ENCODE peak calls at places on chromosomes 6 and 20, in four cellular contexts. H is AG10803, D is nucleus accumbens, A is dorsolateral prefrontal cortex. S is an unnamed sample.

GRCh38 chr6:139161817-139162284 is 27.0 kb downstream of the HECA start:
- DNase-seq in D (no peak), H (no peak), A (no peak), S (no peak)

GRCh38 chr6:75144396-75144795 is 61.5 kb downstream of the COL12A1 start:
- DNase-seq in A (no peak), D (no peak), H (no peak), S (no peak)

GRCh38 chr20:32984196-32984595 is 20.0 kb downstream of the SUN5 start:
- DNase-seq in H (no peak), A (peak; percentile 68), D (no peak), S (no peak)

GRCh38 chr6:33163540-33163939 is 28.7 kb downstream of the COL11A2 start:
- DNase-seq in H (no peak), D (no peak), A (no peak), S (no peak)

GRCh38 chr6:13883966-13884365 is 40.8 kb upstream of the RNF182 start:
- DNase-seq in D (no peak), A (no peak), H (no peak), S (no peak)

GRCh38 chr6:154488802-154489437 is 21.6 kb downstream of the CNKSR3 start:
- DNase-seq in H (peak; percentile 70), A (no peak), D (no peak), S (peak; percentile 76)

GRCh38 chr20:17806739-17807441 is 107.1 kb downstream of the BANF2 start:
- DNase-seq in A (peak; percentile 45), H (peak; percentile 83), D (no peak), S (peak; percentile 80)

GRCh38 chr6:14200047-14200446 is 82.5 kb downstream of the CD83 start:
- DNase-seq in A (no peak), H (peak; percentile 25), D (no peak), S (no peak)

GRCh38 chr6:81439417-81439816 is 313.1 kb downstream of the TENT5A start:
- DNase-seq in D (no peak), H (no peak), A (no peak), S (no peak)

GRCh38 chr6:106141441-106142237 is 55.5 kb downstream of the PRDM1 start:
- DNase-seq in A (no peak), D (no peak), H (no peak), S (no peak)

GRCh38 chr6:109048176-109048575 is 46.5 kb downstream of the SESN1 start:
- DNase-seq in D (no peak), A (no peak), H (no peak), S (no peak)

GRCh38 chr6:139354177-139354576 is 20.3 kb downstream of the CITED2 start:
- DNase-seq in H (no peak), D (no peak), A (no peak), S (no peak)